ENCODE peak calls at places on chromosomes 3 and 15, in four cellular contexts. Q is lung, F is heart right ventricle, P is AG04450. N is an unnamed sample.

GRCh38 chr15:100242989-100243388 is 98.8 kb downstream of the ADAMTS17 start:
- DNase-seq in Q (no peak), F (no peak), P (no peak), N (no peak)

GRCh38 chr15:63322541-63322940 is 45.1 kb downstream of the APH1B start:
- DNase-seq in Q (no peak), F (peak), P (no peak), N (no peak)

GRCh38 chr15:38920966-38921365 is 356.4 kb upstream of the RASGRP1 start:
- DNase-seq in Q (no peak), F (no peak), P (no peak), N (no peak)

GRCh38 chr3:47250309-47251060 is 32.1 kb downstream of the KIF9 start:
- DNase-seq in Q (peak), F (peak), P (no peak), N (no peak)

GRCh38 chr15:86373147-86373546 is 293.5 kb downstream of the AGBL1 start:
- DNase-seq in Q (no peak), F (no peak), P (no peak), N (no peak)

GRCh38 chr3:32360514-32360869 is 31.2 kb upstream of the CMTM7 start:
- DNase-seq in Q (no peak), F (no peak), P (no peak), N (no peak)

GRCh38 chr3:41000471-41000870 is 198.8 kb upstream of the CTNNB1 start:
- DNase-seq in Q (no peak), F (no peak), P (no peak), N (peak)

GRCh38 chr3:158766364-158766763 is 34.1 kb upstream of the RARRES1 start:
- DNase-seq in Q (no peak), F (no peak), P (no peak), N (no peak)

GRCh38 chr15:45641374-45641778 is 6.5 kb downstream of the SQOR start:
- DNase-seq in Q (peak), F (no peak), P (peak), N (no peak)

GRCh38 chr3:128252083-128252482 is 98.8 kb downstream of the EEFSEC start:
- DNase-seq in Q (no peak), F (no peak), P (no peak), N (no peak)

GRCh38 chr15:71313806-71314205 is 198.5 kb downstream of the THSD4 start:
- DNase-seq in Q (no peak), F (no peak), P (no peak), N (no peak)

GRCh38 chr15:72835289-72835890 is 51.8 kb upstream of the ADPGK start:
- DNase-seq in Q (no peak), F (no peak), P (no peak), N (no peak)

GRCh38 chr15:93520206-93520605 is 431.2 kb upstream of the RGMA start:
- DNase-seq in Q (no peak), F (no peak), P (no peak), N (no peak)

GRCh38 chr3:184322731-184323487 is 8.5 kb downstream of the EIF4G1 start:
- DNase-seq in Q (no peak), F (no peak), P (no peak), N (peak)

GRCh38 chr15:72237286-72238224 is 6.6 kb upstream of the PKM start:
- DNase-seq in Q (peak), F (peak), P (peak), N (peak)

GRCh38 chr15:77717592-77717991 is 84.9 kb upstream of the LINGO1 start:
- DNase-seq in Q (no peak), F (no peak), P (no peak), N (no peak)

GRCh38 chr15:91067026-91067425 is 33.0 kb upstream of the SV2B start:
- DNase-seq in Q (no peak), F (no peak), P (no peak), N (no peak)

GRCh38 chr3:8757551-8758518 is 11.6 kb downstream of the OXTR start:
- DNase-seq in Q (no peak), F (no peak), P (no peak), N (no peak)

GRCh38 chr3:36380171-36381031 is at the start of gene STAC:
- DNase-seq in Q (peak), F (peak), P (no peak), N (no peak)

GRCh38 chr3:38579551-38580449 is 69.7 kb downstream of the SCN5A start:
- DNase-seq in Q (no peak), F (peak), P (no peak), N (peak)

GRCh38 chr3:143775401-143775970 is 72.8 kb downstream of the SLC9A9 start:
- DNase-seq in Q (no peak), F (no peak), P (no peak), N (no peak)

GRCh38 chr3:10142707-10143560 is 1.4 kb downstream of the VHL start:
- DNase-seq in Q (no peak), F (no peak), P (no peak), N (no peak)

GRCh38 chr3:35648347-35648746 is 9.0 kb downstream of the ARPP21 start:
- DNase-seq in Q (no peak), F (no peak), P (no peak), N (no peak)

GRCh38 chr3:13545952-13546454 is 2.9 kb upstream of the FBLN2 start:
- DNase-seq in Q (no peak), F (no peak), P (no peak), N (no peak)

GRCh38 chr3:179194931-179195330 is 46.8 kb downstream of the PIK3CA start:
- DNase-seq in Q (no peak), F (no peak), P (no peak), N (no peak)

GRCh38 chr15:98866503-98866902 is 141.1 kb downstream of the PGPEP1L start:
- DNase-seq in Q (no peak), F (no peak), P (no peak), N (no peak)

GRCh38 chr3:30289324-30289723 is 317.1 kb upstream of the TGFBR2 start:
- DNase-seq in Q (no peak), F (no peak), P (no peak), N (no peak)

GRCh38 chr15:100958326-100959065 is 39.3 kb downstream of the LRRK1 start:
- DNase-seq in Q (no peak), F (no peak), P (no peak), N (no peak)

GRCh38 chr3:165466856-165467255 is 270.7 kb upstream of the SLITRK3 start:
- DNase-seq in Q (no peak), F (no peak), P (peak), N (no peak)

GRCh38 chr3:72887723-72888545 is at the start of gene GXYLT2:
- DNase-seq in Q (peak), F (peak), P (no peak), N (peak)

GRCh38 chr15:33400941-33401340 is 90.2 kb downstream of the RYR3 start:
- DNase-seq in Q (no peak), F (no peak), P (no peak), N (no peak)

GRCh38 chr3:128336337-128337156 is 130.1 kb downstream of the DNAJB8 start:
- DNase-seq in Q (no peak), F (no peak), P (no peak), N (no peak)

GRCh38 chr3:121529308-121529707 is 16.5 kb downstream of the POLQ start:
- DNase-seq in Q (no peak), F (no peak), P (no peak), N (no peak)
- TF ChIP-seq CTCF in Q (no peak), F (no peak), P (peak), N (peak)

GRCh38 chr3:71266875-71267274 is 316.7 kb downstream of the FOXP1 start:
- DNase-seq in Q (no peak), F (no peak), P (no peak), N (no peak)
- TF ChIP-seq CTCF in Q (no peak), F (no peak), P (no peak), N (no peak)

GRCh38 chr15:65942436-65942835 is 73.1 kb downstream of the RAB11A start:
- DNase-seq in Q (no peak), F (no peak), P (no peak), N (no peak)

GRCh38 chr15:65944404-65944803 is 75.1 kb downstream of the RAB11A start:
- DNase-seq in Q (no peak), F (no peak), P (no peak), N (no peak)

GRCh38 chr15:65948352-65948751 is 79.1 kb downstream of the RAB11A start:
- DNase-seq in Q (no peak), F (no peak), P (no peak), N (no peak)

GRCh38 chr15:65949482-65949881 is 80.2 kb downstream of the RAB11A start:
- DNase-seq in Q (no peak), F (no peak), P (no peak), N (no peak)

GRCh38 chr15:65945616-65946015 is 76.3 kb downstream of the RAB11A start:
- DNase-seq in Q (no peak), F (no peak), P (no peak), N (no peak)
- TF ChIP-seq CTCF in Q (no peak), F (no peak), P (no peak), N (no peak)

GRCh38 chr3:187256217-187256616 is 35.3 kb downstream of the MASP1 start:
- DNase-seq in Q (no peak), F (no peak), P (no peak), N (no peak)
- TF ChIP-seq CTCF in Q (no peak), F (no peak), P (peak), N (peak)

GRCh38 chr15:48604567-48604966 is 40.9 kb downstream of the FBN1 start:
- DNase-seq in Q (no peak), F (no peak), P (no peak), N (no peak)

GRCh38 chr15:48602358-48603122 is 43.0 kb downstream of the FBN1 start:
- DNase-seq in Q (no peak), F (no peak), P (no peak), N (no peak)

GRCh38 chr15:48603922-48604321 is 41.6 kb downstream of the FBN1 start:
- DNase-seq in Q (no peak), F (no peak), P (no peak), N (no peak)

GRCh38 chr15:48601095-48601494 is 44.4 kb downstream of the FBN1 start:
- DNase-seq in Q (no peak), F (no peak), P (no peak), N (no peak)

DNA sequence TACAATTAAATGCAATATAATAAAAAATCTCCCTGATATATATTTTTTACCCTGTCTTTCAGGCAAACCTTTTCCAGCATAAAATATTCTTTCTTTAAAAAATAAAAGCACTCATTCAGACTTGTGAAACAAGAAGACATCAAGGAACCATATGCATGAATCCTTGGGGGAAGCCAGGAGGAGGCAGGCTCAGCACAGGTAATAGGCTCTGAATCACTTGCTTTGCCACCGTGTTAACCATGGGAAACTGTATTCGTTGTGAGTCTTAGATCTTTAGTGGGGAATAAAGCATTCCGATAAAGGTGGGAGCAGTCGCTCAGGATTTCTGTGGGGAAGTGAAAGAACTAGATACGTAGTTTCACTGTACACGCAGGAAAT is 42.4 kb downstream of the FBN1 start:
- DNase-seq in Q (no peak), F (no peak), P (no peak), N (no peak)
- TF ChIP-seq CTCF in Q (no peak), F (no peak), P (no peak), N (no peak)

GRCh38 chr3:4711680-4711992 is 218.5 kb downstream of the ITPR1 start:
- DNase-seq in Q (no peak), F (no peak), P (no peak), N (no peak)
- TF ChIP-seq CTCF in Q (no peak), F (no peak), P (no peak), N (peak)

GRCh38 chr3:80682951-80683350 is 915.2 kb upstream of the ROBO1 start:
- DNase-seq in Q (no peak), F (no peak), P (no peak), N (no peak)

GRCh38 chr3:80688814-80689213 is 921.0 kb upstream of the ROBO1 start:
- DNase-seq in Q (no peak), F (no peak), P (no peak), N (no peak)
- TF ChIP-seq CTCF in Q (no peak), F (no peak), P (peak), N (peak)

GRCh38 chr3:52004158-52004787 is 8.6 kb upstream of the RPL29 start:
- DNase-seq in Q (no peak), F (peak), P (no peak), N (no peak)
- TF ChIP-seq CTCF in Q (peak), F (peak), P (peak), N (peak)

DNA sequence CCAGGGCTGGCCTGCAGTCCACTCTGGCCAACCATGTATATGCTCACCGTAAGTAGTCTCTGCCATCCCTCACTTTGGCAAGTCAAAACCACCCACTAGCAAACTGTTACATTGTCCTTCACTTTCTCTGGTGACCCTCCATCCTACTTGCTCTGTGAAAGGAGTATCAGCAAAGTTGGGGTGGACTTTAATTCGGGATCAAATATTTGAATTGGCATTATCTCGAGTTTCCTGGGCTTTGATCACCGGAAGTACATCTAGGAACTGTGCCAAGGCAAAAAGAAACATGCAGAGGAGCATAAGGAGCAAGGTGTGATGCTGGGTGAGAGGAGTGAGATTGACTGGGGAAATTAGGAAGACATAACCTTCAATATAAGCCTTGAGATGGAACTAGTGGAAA is 188.9 kb upstream of the P2RY1 start:
- DNase-seq in Q (no peak), F (no peak), P (no peak), N (no peak)
- TF ChIP-seq CTCF in Q (no peak), F (no peak), P (no peak), N (no peak)

DNA sequence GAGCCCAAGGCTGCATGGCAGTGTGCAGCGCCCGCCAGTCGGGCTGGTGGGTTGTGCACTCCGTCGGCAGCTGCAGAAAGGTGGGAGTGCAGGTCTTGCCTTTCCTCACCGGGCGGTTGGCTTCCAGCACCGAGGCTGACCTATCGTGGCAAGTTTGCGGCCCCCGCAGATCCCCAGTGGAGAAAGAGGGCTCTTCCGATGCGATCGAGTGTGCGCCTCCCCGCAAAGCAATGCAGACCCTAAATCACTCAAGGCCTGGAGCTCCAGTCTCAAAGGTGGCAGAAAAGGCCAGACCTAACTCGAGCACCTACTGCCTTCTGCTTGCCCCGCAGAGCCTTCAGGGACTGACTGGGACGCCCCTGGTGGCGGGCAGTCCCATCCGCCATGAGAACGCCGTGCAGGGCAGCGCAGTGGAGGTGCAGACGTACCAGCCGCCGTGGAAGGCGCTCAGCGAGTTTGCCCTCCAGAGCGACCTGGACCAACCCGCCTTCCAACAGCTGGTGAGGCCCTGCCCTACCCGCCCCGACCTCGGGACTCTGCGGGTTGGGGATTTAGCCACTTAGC is 4.3 kb downstream of the ISL2 start:
- DNase-seq in Q (no peak), F (no peak), P (no peak), N (no peak)
- TF ChIP-seq CTCF in Q (no peak), F (no peak), P (no peak), N (no peak)